ENCODE peak calls at places on chromosomes 3 and 15, in nine cellular contexts. X is activated B cell treated with CpG ODN at 0.5 μM for 24 hours, O is AG09309, K is A673, U is endodermal cell, C is GM13977, R is brain microvascular endothelial cell, L is astrocyte, G is AG04449. P is an unnamed sample.

GRCh38 chr15:97210277-97210676 is 750.2 kb upstream of the ARRDC4 start:
- DNase-seq in O (no peak), G (no peak), C (no peak), U (no peak), X (no peak), L (no peak), K (no peak), R (no peak), P (no peak)

GRCh38 chr3:13046569-13047279 is 26.5 kb downstream of the IQSEC1 start:
- DNase-seq in C (peak; percentile 54), O (no peak), G (no peak), L (no peak), K (no peak), X (no peak), R (no peak), U (no peak), P (peak; percentile 46)

GRCh38 chr3:146308682-146309081 is 57.8 kb upstream of the PLSCR4 start:
- DNase-seq in C (no peak), O (peak; percentile 58), X (no peak), K (peak; percentile 67), L (peak; percentile 88), G (peak; percentile 26), R (peak; percentile 72), U (no peak), P (no peak)

GRCh38 chr3:130073582-130073981 is 8.0 kb upstream of the ALG1L2 start:
- DNase-seq in L (no peak), K (no peak), X (no peak), R (no peak), G (no peak), C (no peak), U (no peak), O (no peak), P (no peak)

GRCh38 chr3:45896956-45897355 is 10.6 kb downstream of the CCR9 start:
- DNase-seq in O (no peak), R (peak; percentile 37), X (no peak), C (no peak), L (peak; percentile 65), K (no peak), G (peak; percentile 45), U (no peak), P (no peak)

GRCh38 chr15:59224474-59224873 is 17.8 kb downstream of the LDHAL6B start:
- DNase-seq in G (no peak), L (no peak), R (peak; percentile 18), U (no peak), K (no peak), X (no peak), C (no peak), O (no peak), P (no peak)

GRCh38 chr3:194174980-194175379 is 39.0 kb downstream of the HES1 start:
- DNase-seq in R (no peak), G (no peak), X (no peak), L (no peak), U (no peak), K (no peak), O (no peak), C (no peak), P (no peak)

GRCh38 chr3:122183521-122183892 is at the start of gene CASR:
- DNase-seq in O (no peak), X (peak; percentile 16), R (no peak), K (no peak), L (no peak), G (no peak), C (peak; percentile 45), U (peak; percentile 74), P (no peak)

GRCh38 chr3:134476306-134476705 is 9.5 kb downstream of the ANAPC13 start:
- DNase-seq in K (no peak), X (no peak), O (no peak), R (no peak), U (no peak), G (no peak), L (peak; percentile 79), C (no peak), P (no peak)

GRCh38 chr15:64464271-64465005 is 4.1 kb downstream of the ZNF609 start:
- DNase-seq in U (no peak), X (no peak), O (no peak), R (no peak), G (no peak), K (no peak), C (no peak), L (peak; percentile 48), P (no peak)

GRCh38 chr3:16357191-16357590 is 92.2 kb downstream of the OXNAD1 start:
- DNase-seq in L (peak; percentile 49), K (no peak), C (no peak), G (no peak), U (no peak), R (no peak), O (no peak), X (no peak), P (no peak)

GRCh38 chr3:190718691-190719090 is 143.8 kb downstream of the GMNC start:
- DNase-seq in O (peak; percentile 75), G (peak; percentile 74), K (no peak), R (peak; percentile 36), L (peak; percentile 85), U (no peak), C (no peak), X (no peak), P (no peak)

GRCh38 chr15:43799209-43799944 is 643 bp downstream of the SERINC4 start:
- DNase-seq in K (no peak), U (peak; percentile 61), L (no peak), O (no peak), G (no peak), X (no peak), R (no peak), C (peak; percentile 23), P (no peak)

GRCh38 chr3:28114893-28115292 is 126.5 kb upstream of the CMC1 start:
- DNase-seq in R (no peak), X (no peak), G (no peak), L (no peak), K (no peak), C (no peak), O (no peak), U (no peak), P (no peak)

GRCh38 chr15:78739996-78740903 is 71.0 kb downstream of the ADAMTS7 start:
- DNase-seq in C (no peak), G (no peak), R (peak; percentile 39), U (peak; percentile 95), L (no peak), X (no peak), K (peak; percentile 70), O (no peak), P (no peak)
- TF ChIP-seq CTCF in C (peak; percentile 72), G (peak; percentile 62), R (peak; percentile 75), U (peak; percentile 72), L (peak; percentile 22), X (no peak), K (peak; percentile 64), O (peak; percentile 59), P (peak; percentile 51)

DNA sequence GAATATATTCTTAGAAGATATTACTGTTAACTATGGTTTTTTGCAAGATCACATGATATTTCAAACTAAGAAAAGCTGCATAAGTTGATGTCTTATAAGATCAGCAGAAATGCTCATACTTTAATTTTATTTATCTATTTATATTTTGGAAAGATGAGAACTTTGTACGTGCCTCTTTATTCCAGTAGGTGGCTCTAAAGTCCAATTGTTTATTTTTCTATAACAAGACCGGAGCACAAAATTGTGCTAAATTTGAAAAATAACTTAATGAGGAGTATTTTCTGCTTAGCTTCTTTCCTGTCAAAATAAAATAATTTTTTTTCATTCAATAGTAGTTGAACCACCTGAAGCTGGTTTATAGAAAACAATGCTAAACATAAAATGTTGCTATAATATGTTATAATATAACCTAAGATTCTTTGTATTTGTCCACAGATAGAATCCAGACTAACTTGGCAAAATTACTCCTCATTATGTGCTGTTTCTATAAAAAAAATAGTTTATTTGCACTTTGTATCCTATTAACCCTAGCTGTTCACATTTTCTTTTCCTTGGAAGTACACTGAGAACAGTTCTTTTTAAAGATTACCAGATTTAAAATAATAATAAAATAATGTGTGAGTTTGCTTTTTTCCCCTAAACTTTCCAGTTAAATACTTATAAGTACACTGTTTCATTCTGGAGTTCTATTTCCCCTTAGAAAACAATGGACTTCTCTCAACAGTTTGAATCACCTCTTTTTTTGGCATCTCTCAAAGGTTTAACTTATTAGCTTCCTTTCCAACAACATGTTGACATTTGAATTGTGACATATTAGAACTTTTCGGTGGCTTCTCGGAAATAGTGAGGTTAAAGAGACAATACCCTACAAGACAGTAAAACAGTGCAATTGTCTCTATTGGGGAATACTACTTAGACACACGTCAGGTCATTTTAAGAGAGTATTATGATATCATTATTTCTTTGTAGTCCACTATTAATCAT is 530.0 kb downstream of the MECOM start:
- DNase-seq in L (no peak), O (no peak), U (no peak), K (peak; percentile 31), C (no peak), X (no peak), R (no peak), G (no peak), P (no peak)
- TF ChIP-seq CTCF in L (peak; percentile 33), O (peak; percentile 27), U (peak; percentile 61), K (peak; percentile 58), C (peak; percentile 22), X (no peak), R (peak; percentile 32), G (no peak), P (no peak)

DNA sequence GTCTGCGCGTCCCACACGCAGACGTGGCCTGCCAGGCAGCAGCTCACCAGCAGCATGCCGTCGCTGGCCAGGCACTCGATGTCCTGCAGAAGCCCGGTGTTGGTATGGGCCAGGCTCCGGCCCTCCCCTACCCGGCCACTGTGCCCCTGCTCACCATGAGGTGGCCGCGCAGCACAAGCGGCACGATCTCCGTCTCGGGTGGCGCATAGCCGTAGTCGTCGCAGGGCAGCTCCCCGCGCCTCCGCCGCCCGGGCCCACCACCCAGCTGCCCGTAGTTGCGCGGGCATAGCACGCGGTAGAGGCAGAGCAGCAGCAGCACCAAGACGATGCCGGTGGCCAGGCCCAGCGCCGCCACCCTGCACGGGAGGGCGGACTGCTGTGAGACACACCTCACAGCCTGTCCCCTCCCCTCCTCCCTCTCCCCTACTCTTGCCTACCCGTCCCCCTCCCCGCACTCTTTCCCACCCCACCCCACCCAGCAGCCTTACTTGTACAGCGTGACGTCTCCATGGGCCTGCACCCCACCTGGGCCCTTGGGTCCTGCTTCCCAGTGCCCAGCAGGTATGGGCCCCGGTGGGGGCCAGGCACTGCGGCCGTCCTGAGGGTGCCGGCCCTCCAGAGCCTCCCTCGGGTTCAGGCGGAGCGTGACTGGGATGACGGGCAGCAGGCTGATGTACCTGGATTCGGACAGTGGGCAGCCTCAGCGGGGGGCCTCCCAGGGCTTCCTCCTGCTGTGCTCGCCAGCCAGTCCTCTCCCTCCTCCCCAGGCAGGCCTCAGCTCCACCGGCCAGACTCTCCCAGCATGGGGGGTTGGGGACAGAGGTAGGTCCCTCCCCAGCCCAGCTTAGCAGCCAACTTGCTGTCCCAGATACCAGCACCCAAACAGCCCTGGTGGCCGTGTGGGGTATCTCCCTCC is 37.6 kb downstream of the PTPN23 start:
- DNase-seq in L (no peak), R (no peak), X (no peak), C (peak; percentile 37), O (no peak), K (peak; percentile 7), U (peak; percentile 72), G (no peak), P (no peak)
- TF ChIP-seq CTCF in L (no peak), R (peak; percentile 27), X (no peak), C (peak; percentile 8), O (no peak), K (no peak), U (peak; percentile 59), G (no peak), P (no peak)

DNA sequence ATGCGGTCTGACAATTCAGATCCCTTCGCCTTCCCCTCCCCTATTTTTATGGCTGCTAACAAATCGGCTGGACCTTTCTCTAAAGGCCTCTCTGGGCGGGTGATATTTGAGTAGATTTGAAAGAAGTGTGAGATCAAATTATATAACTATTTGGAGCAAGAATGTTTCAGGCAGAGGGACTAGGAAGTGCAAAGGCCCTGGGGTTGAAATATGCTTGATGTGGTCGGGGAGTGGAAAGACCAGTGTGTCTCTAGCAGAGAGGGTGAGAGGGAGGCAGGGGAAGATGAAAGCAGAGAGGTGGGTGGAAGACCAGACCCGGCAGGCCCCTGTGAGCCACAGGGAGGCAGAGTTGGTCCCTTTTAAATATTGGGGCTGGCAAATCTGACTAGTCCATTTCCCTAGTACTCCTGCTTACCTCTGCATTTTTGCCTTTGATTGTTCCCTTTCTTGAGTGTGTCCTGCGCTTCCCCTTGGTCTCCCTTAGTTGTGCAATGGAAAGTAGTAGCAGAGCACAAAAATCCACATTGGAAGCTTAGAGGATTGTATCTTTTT is 32.3 kb downstream of the SLCO3A1 start:
- DNase-seq in O (no peak), X (no peak), L (no peak), G (no peak), K (peak; percentile 4), U (no peak), C (no peak), R (no peak), P (no peak)
- TF ChIP-seq CTCF in O (no peak), X (no peak), L (no peak), G (no peak), K (no peak), U (peak; percentile 64), C (no peak), R (no peak), P (no peak)

P was measured in GM20000.